ENCODE peak calls at places on chromosomes 3 and 15, in nine cellular contexts. One of them, this sample, is unnamed.

GRCh38 chr3:107235193-107235922 is 141.9 kb upstream of the CCDC54 start:
- DNase-seq in GM23248: peak; percentile 56
- DNase-seq in GM23338: peak; percentile 15
- DNase-seq in MM.1S: no peak
- DNase-seq in neural progenitor cell: peak; percentile 4
- DNase-seq in OCI-LY7: no peak
- DNase-seq in SK-N-SH: peak; percentile 12
- DNase-seq in PC-3: no peak
- DNase-seq in HCT116: no peak
- DNase-seq in this sample: peak; percentile 13

GRCh38 chr3:186882881-186883685 is 40.6 kb downstream of the ADIPOQ start:
- DNase-seq in GM23248: peak; percentile 84
- DNase-seq in GM23338: no peak
- DNase-seq in MM.1S: no peak
- DNase-seq in neural progenitor cell: no peak
- DNase-seq in OCI-LY7: no peak
- DNase-seq in SK-N-SH: peak; percentile 63
- DNase-seq in PC-3: peak; percentile 88
- DNase-seq in HCT116: peak; percentile 48
- DNase-seq in this sample: no peak

GRCh38 chr3:185822221-185822956 is 2.5 kb downstream of the IGF2BP2 start:
- DNase-seq in GM23248: peak; percentile 84
- DNase-seq in GM23338: no peak
- DNase-seq in MM.1S: no peak
- DNase-seq in neural progenitor cell: no peak
- DNase-seq in OCI-LY7: no peak
- DNase-seq in SK-N-SH: no peak
- DNase-seq in PC-3: peak; percentile 89
- DNase-seq in HCT116: no peak
- DNase-seq in this sample: no peak

GRCh38 chr3:182244222-182244971 is 532.7 kb downstream of the SOX2 start:
- DNase-seq in GM23248: no peak
- DNase-seq in GM23338: peak; percentile 20
- DNase-seq in MM.1S: no peak
- DNase-seq in neural progenitor cell: no peak
- DNase-seq in OCI-LY7: no peak
- DNase-seq in SK-N-SH: no peak
- DNase-seq in PC-3: no peak
- DNase-seq in HCT116: no peak
- DNase-seq in this sample: peak; percentile 37

GRCh38 chr3:54056521-54056920 is 65.8 kb upstream of the CACNA2D3 start:
- DNase-seq in GM23248: peak; percentile 4
- DNase-seq in GM23338: no peak
- DNase-seq in MM.1S: no peak
- DNase-seq in neural progenitor cell: no peak
- DNase-seq in OCI-LY7: no peak
- DNase-seq in SK-N-SH: no peak
- DNase-seq in PC-3: peak; percentile 9
- DNase-seq in HCT116: no peak
- DNase-seq in this sample: no peak

GRCh38 chr15:60704129-60704528 is 225.2 kb upstream of the ICE2 start:
- DNase-seq in GM23248: no peak
- DNase-seq in GM23338: no peak
- DNase-seq in MM.1S: no peak
- DNase-seq in neural progenitor cell: no peak
- DNase-seq in OCI-LY7: no peak
- DNase-seq in SK-N-SH: no peak
- DNase-seq in PC-3: no peak
- DNase-seq in HCT116: no peak
- DNase-seq in this sample: no peak

GRCh38 chr3:123834631-123835030 is 49.5 kb downstream of the MYLK start:
- DNase-seq in GM23248: peak; percentile 94
- DNase-seq in GM23338: no peak
- DNase-seq in MM.1S: peak; percentile 43
- DNase-seq in neural progenitor cell: no peak
- DNase-seq in OCI-LY7: no peak
- DNase-seq in SK-N-SH: no peak
- DNase-seq in PC-3: peak; percentile 89
- DNase-seq in HCT116: no peak
- DNase-seq in this sample: no peak

GRCh38 chr3:61537366-61537765 is 24.0 kb upstream of the PTPRG start:
- DNase-seq in GM23248: no peak
- DNase-seq in GM23338: peak; percentile 74
- DNase-seq in MM.1S: no peak
- DNase-seq in neural progenitor cell: no peak
- DNase-seq in OCI-LY7: no peak
- DNase-seq in SK-N-SH: no peak
- DNase-seq in PC-3: no peak
- DNase-seq in HCT116: no peak
- DNase-seq in this sample: peak; percentile 9

GRCh38 chr3:42300778-42301177 is 34.8 kb upstream of the CCK start:
- DNase-seq in GM23248: no peak
- DNase-seq in GM23338: no peak
- DNase-seq in MM.1S: no peak
- DNase-seq in neural progenitor cell: no peak
- DNase-seq in OCI-LY7: no peak
- DNase-seq in SK-N-SH: no peak
- DNase-seq in PC-3: no peak
- DNase-seq in HCT116: no peak
- DNase-seq in this sample: no peak

GRCh38 chr3:187745201-187746058 is at the start of gene BCL6:
- DNase-seq in GM23248: peak; percentile 99
- DNase-seq in GM23338: peak; percentile 97
- DNase-seq in MM.1S: peak; percentile 99
- DNase-seq in neural progenitor cell: peak; percentile 98
- DNase-seq in OCI-LY7: peak; percentile 98
- DNase-seq in SK-N-SH: peak; percentile 91
- DNase-seq in PC-3: peak; percentile 98
- DNase-seq in HCT116: peak; percentile 98
- DNase-seq in this sample: peak; percentile 97

GRCh38 chr15:70566989-70567388 is 196.4 kb downstream of the UACA start:
- DNase-seq in GM23248: no peak
- DNase-seq in GM23338: no peak
- DNase-seq in MM.1S: no peak
- DNase-seq in neural progenitor cell: no peak
- DNase-seq in OCI-LY7: no peak
- DNase-seq in SK-N-SH: no peak
- DNase-seq in PC-3: no peak
- DNase-seq in HCT116: no peak
- DNase-seq in this sample: no peak

GRCh38 chr3:112786002-112786590 is 60.6 kb downstream of the CD200R1L start:
- DNase-seq in GM23248: no peak
- DNase-seq in GM23338: no peak
- DNase-seq in MM.1S: no peak
- DNase-seq in neural progenitor cell: no peak
- DNase-seq in OCI-LY7: no peak
- DNase-seq in SK-N-SH: peak; percentile 12
- DNase-seq in PC-3: no peak
- DNase-seq in HCT116: no peak
- DNase-seq in this sample: no peak
- TF ChIP-seq EZH2phosphoT487 in GM23248: no peak
- TF ChIP-seq EZH2phosphoT487 in GM23338: no peak
- TF ChIP-seq EZH2phosphoT487 in MM.1S: no peak
- TF ChIP-seq EZH2phosphoT487 in neural progenitor cell: no peak
- TF ChIP-seq EZH2phosphoT487 in OCI-LY7: no peak
- TF ChIP-seq EZH2phosphoT487 in SK-N-SH: no peak
- TF ChIP-seq EZH2phosphoT487 in PC-3: no peak
- TF ChIP-seq EZH2phosphoT487 in HCT116: no peak
- TF ChIP-seq EZH2phosphoT487 in this sample: no peak

GRCh38 chr3:126199256-126199655 is 18.9 kb upstream of the ALDH1L1 start:
- DNase-seq in GM23248: no peak
- DNase-seq in GM23338: no peak
- DNase-seq in MM.1S: no peak
- DNase-seq in neural progenitor cell: no peak
- DNase-seq in OCI-LY7: no peak
- DNase-seq in SK-N-SH: no peak
- DNase-seq in PC-3: no peak
- DNase-seq in HCT116: no peak
- DNase-seq in this sample: no peak

GRCh38 chr3:126197854-126198584 is 17.6 kb upstream of the ALDH1L1 start:
- DNase-seq in GM23248: peak; percentile 82
- DNase-seq in GM23338: peak; percentile 88
- DNase-seq in MM.1S: peak; percentile 60
- DNase-seq in neural progenitor cell: peak; percentile 63
- DNase-seq in OCI-LY7: peak; percentile 55
- DNase-seq in SK-N-SH: peak; percentile 76
- DNase-seq in PC-3: peak; percentile 47
- DNase-seq in HCT116: peak; percentile 67
- DNase-seq in this sample: peak; percentile 80

GRCh38 chr3:126197343-126197742 is 17.0 kb upstream of the ALDH1L1 start:
- DNase-seq in GM23248: no peak
- DNase-seq in GM23338: no peak
- DNase-seq in MM.1S: no peak
- DNase-seq in neural progenitor cell: no peak
- DNase-seq in OCI-LY7: no peak
- DNase-seq in SK-N-SH: no peak
- DNase-seq in PC-3: no peak
- DNase-seq in HCT116: no peak
- DNase-seq in this sample: no peak

GRCh38 chr3:126191246-126191645 is 10.9 kb upstream of the ALDH1L1 start:
- DNase-seq in GM23248: no peak
- DNase-seq in GM23338: no peak
- DNase-seq in MM.1S: no peak
- DNase-seq in neural progenitor cell: no peak
- DNase-seq in OCI-LY7: no peak
- DNase-seq in SK-N-SH: no peak
- DNase-seq in PC-3: no peak
- DNase-seq in HCT116: no peak
- DNase-seq in this sample: no peak

DNA sequence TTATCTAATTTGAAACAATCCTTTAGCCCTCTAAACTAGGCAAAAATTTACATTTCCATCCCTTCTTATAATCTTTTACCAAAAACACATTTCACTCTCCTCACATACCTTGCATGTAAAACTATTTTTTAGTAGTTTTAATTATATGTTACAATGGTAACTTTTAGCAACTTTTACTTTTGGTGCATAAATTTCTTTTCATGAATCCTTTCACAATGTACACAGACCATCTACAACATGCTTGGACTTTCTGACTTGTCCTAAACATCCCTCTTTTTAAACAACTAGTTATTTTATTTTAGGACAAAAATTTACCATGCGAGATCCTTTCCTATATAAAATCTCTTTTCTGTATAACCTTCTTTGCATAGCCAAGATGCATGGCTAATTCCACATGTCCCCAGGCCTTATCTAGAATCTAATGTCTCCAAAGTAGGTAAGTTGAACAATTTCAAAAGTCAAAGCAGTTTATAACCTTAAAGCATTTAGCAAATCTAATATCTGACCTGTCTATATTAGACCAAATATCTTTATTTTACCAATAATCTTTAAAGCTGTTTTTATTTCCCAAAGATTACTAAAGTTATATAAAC is 14.4 kb upstream of the ALDH1L1 start:
- DNase-seq in GM23248: no peak
- DNase-seq in GM23338: peak; percentile 73
- DNase-seq in MM.1S: no peak
- DNase-seq in neural progenitor cell: peak; percentile 68
- DNase-seq in OCI-LY7: peak; percentile 48
- DNase-seq in SK-N-SH: no peak
- DNase-seq in PC-3: peak; percentile 16
- DNase-seq in HCT116: no peak
- DNase-seq in this sample: no peak
- TF ChIP-seq EZH2phosphoT487 in GM23248: no peak
- TF ChIP-seq EZH2phosphoT487 in GM23338: no peak
- TF ChIP-seq EZH2phosphoT487 in MM.1S: no peak
- TF ChIP-seq EZH2phosphoT487 in neural progenitor cell: no peak
- TF ChIP-seq EZH2phosphoT487 in OCI-LY7: no peak
- TF ChIP-seq EZH2phosphoT487 in SK-N-SH: no peak
- TF ChIP-seq EZH2phosphoT487 in PC-3: no peak
- TF ChIP-seq EZH2phosphoT487 in HCT116: no peak
- TF ChIP-seq EZH2phosphoT487 in this sample: no peak

GRCh38 chr15:31480356-31481058 is 153.9 kb downstream of the KLF13 start:
- DNase-seq in GM23248: no peak
- DNase-seq in GM23338: no peak
- DNase-seq in MM.1S: no peak
- DNase-seq in neural progenitor cell: no peak
- DNase-seq in OCI-LY7: no peak
- DNase-seq in SK-N-SH: no peak
- DNase-seq in PC-3: no peak
- DNase-seq in HCT116: no peak
- DNase-seq in this sample: no peak
- TF ChIP-seq EZH2phosphoT487 in GM23248: no peak
- TF ChIP-seq EZH2phosphoT487 in GM23338: no peak
- TF ChIP-seq EZH2phosphoT487 in MM.1S: no peak
- TF ChIP-seq EZH2phosphoT487 in neural progenitor cell: no peak
- TF ChIP-seq EZH2phosphoT487 in OCI-LY7: no peak
- TF ChIP-seq EZH2phosphoT487 in SK-N-SH: no peak
- TF ChIP-seq EZH2phosphoT487 in PC-3: no peak
- TF ChIP-seq EZH2phosphoT487 in HCT116: no peak
- TF ChIP-seq EZH2phosphoT487 in this sample: no peak

GRCh38 chr3:31440878-31441277 is 91.8 kb upstream of the STT3B start:
- DNase-seq in GM23248: no peak
- DNase-seq in GM23338: no peak
- DNase-seq in MM.1S: no peak
- DNase-seq in neural progenitor cell: no peak
- DNase-seq in OCI-LY7: no peak
- DNase-seq in SK-N-SH: no peak
- DNase-seq in PC-3: no peak
- DNase-seq in HCT116: no peak
- DNase-seq in this sample: no peak
- TF ChIP-seq EZH2phosphoT487 in GM23248: no peak
- TF ChIP-seq EZH2phosphoT487 in GM23338: no peak
- TF ChIP-seq EZH2phosphoT487 in MM.1S: no peak
- TF ChIP-seq EZH2phosphoT487 in neural progenitor cell: no peak
- TF ChIP-seq EZH2phosphoT487 in OCI-LY7: no peak
- TF ChIP-seq EZH2phosphoT487 in SK-N-SH: no peak
- TF ChIP-seq EZH2phosphoT487 in PC-3: no peak
- TF ChIP-seq EZH2phosphoT487 in HCT116: no peak
- TF ChIP-seq EZH2phosphoT487 in this sample: no peak

This sample was measured in hepatocyte.